ENCODE peak calls at places on chromosome 1, in seven cellular contexts. One of them, this sample, is unnamed.

GRCh38 chr1:25619101-25619890 is 2.7 kb downstream of the MAN1C1 start:
- DNase-seq in WTC11: peak; percentile 84
- DNase-seq in HCT116: no peak
- DNase-seq in K562: peak; percentile 44
- DNase-seq in NB4: peak; percentile 56
- DNase-seq in endothelial cell of umbilical vein: peak; percentile 32
- DNase-seq in A549: no peak
- DNase-seq in this sample: peak; percentile 79

GRCh38 chr1:207919523-207920210 is 8.7 kb upstream of the CD34 start:
- DNase-seq in HCT116: no peak
- DNase-seq in K562: no peak
- DNase-seq in WTC11: no peak
- DNase-seq in endothelial cell of umbilical vein: peak; percentile 53
- DNase-seq in NB4: peak; percentile 23
- DNase-seq in A549: no peak
- DNase-seq in this sample: no peak

GRCh38 chr1:91099746-91100621 is 78.1 kb upstream of the ZNF644 start:
- DNase-seq in endothelial cell of umbilical vein: no peak
- DNase-seq in WTC11: no peak
- DNase-seq in NB4: no peak
- DNase-seq in A549: no peak
- DNase-seq in K562: no peak
- DNase-seq in HCT116: no peak
- DNase-seq in this sample: no peak

GRCh38 chr1:178606839-178607238 is 93.9 kb downstream of the TEX35 start:
- DNase-seq in endothelial cell of umbilical vein: no peak
- DNase-seq in K562: no peak
- DNase-seq in WTC11: no peak
- DNase-seq in HCT116: no peak
- DNase-seq in NB4: no peak
- DNase-seq in A549: no peak
- DNase-seq in this sample: no peak

GRCh38 chr1:146032613-146033219 is 11.2 kb upstream of the HJV start:
- DNase-seq in endothelial cell of umbilical vein: peak; percentile 66
- DNase-seq in A549: peak; percentile 61
- DNase-seq in HCT116: peak; percentile 48
- DNase-seq in NB4: peak; percentile 75
- DNase-seq in WTC11: no peak
- DNase-seq in K562: peak; percentile 75
- DNase-seq in this sample: peak; percentile 47

GRCh38 chr1:179599623-179600249 is 8.1 kb downstream of the TDRD5 start:
- DNase-seq in endothelial cell of umbilical vein: peak; percentile 40
- DNase-seq in NB4: peak; percentile 61
- DNase-seq in A549: peak; percentile 64
- DNase-seq in WTC11: no peak
- DNase-seq in HCT116: peak; percentile 44
- DNase-seq in K562: peak; percentile 52
- DNase-seq in this sample: no peak

GRCh38 chr1:86866665-86867064 is 47.3 kb downstream of the SELENOF start:
- DNase-seq in K562: no peak
- DNase-seq in HCT116: no peak
- DNase-seq in WTC11: no peak
- DNase-seq in A549: peak; percentile 6
- DNase-seq in endothelial cell of umbilical vein: no peak
- DNase-seq in NB4: peak; percentile 5
- DNase-seq in this sample: no peak

GRCh38 chr1:180269848-180270766 is 40.0 kb downstream of the LHX4 start:
- DNase-seq in HCT116: no peak
- DNase-seq in K562: no peak
- DNase-seq in endothelial cell of umbilical vein: no peak
- DNase-seq in A549: peak; percentile 29
- DNase-seq in WTC11: peak; percentile 71
- DNase-seq in NB4: no peak
- DNase-seq in this sample: no peak

GRCh38 chr1:27960762-27961645 is 1.2 kb downstream of the XKR8 start:
- DNase-seq in WTC11: no peak
- DNase-seq in K562: no peak
- DNase-seq in endothelial cell of umbilical vein: peak; percentile 22
- DNase-seq in A549: no peak
- DNase-seq in NB4: no peak
- DNase-seq in HCT116: no peak
- DNase-seq in this sample: no peak

GRCh38 chr1:108590947-108591346 is 31.0 kb downstream of the EEIG2 start:
- DNase-seq in endothelial cell of umbilical vein: peak; percentile 97
- DNase-seq in NB4: peak; percentile 26
- DNase-seq in WTC11: no peak
- DNase-seq in A549: peak; percentile 67
- DNase-seq in K562: no peak
- DNase-seq in HCT116: no peak
- DNase-seq in this sample: no peak

GRCh38 chr1:30286241-30286983 is 437.0 kb downstream of the MATN1 start:
- DNase-seq in WTC11: no peak
- DNase-seq in NB4: no peak
- DNase-seq in K562: no peak
- DNase-seq in endothelial cell of umbilical vein: no peak
- DNase-seq in HCT116: no peak
- DNase-seq in A549: no peak
- DNase-seq in this sample: peak; percentile 74

GRCh38 chr1:65207317-65207716 is 59.3 kb downstream of the AK4 start:
- DNase-seq in endothelial cell of umbilical vein: no peak
- DNase-seq in NB4: peak; percentile 15
- DNase-seq in HCT116: no peak
- DNase-seq in WTC11: no peak
- DNase-seq in A549: no peak
- DNase-seq in K562: no peak
- DNase-seq in this sample: no peak

GRCh38 chr1:81414417-81415087 is 386.2 kb upstream of the ADGRL2 start:
- DNase-seq in WTC11: peak; percentile 86
- DNase-seq in K562: peak; percentile 9
- DNase-seq in HCT116: peak; percentile 8
- DNase-seq in endothelial cell of umbilical vein: peak; percentile 66
- DNase-seq in NB4: peak; percentile 37
- DNase-seq in A549: peak; percentile 16
- DNase-seq in this sample: peak; percentile 31

GRCh38 chr1:157782946-157783345 is 6.0 kb upstream of the FCRL2 start:
- DNase-seq in NB4: peak; percentile 2
- DNase-seq in A549: no peak
- DNase-seq in endothelial cell of umbilical vein: no peak
- DNase-seq in WTC11: no peak
- DNase-seq in HCT116: no peak
- DNase-seq in K562: no peak
- DNase-seq in this sample: no peak

GRCh38 chr1:186983327-186983726 is 154.6 kb downstream of the PLA2G4A start:
- DNase-seq in endothelial cell of umbilical vein: no peak
- DNase-seq in WTC11: no peak
- DNase-seq in HCT116: no peak
- DNase-seq in K562: no peak
- DNase-seq in NB4: peak; percentile 57
- DNase-seq in A549: no peak
- DNase-seq in this sample: no peak

GRCh38 chr1:20216574-20216973 is 30.3 kb upstream of the PLA2G2C start:
- DNase-seq in NB4: peak; percentile 42
- DNase-seq in K562: peak; percentile 36
- DNase-seq in endothelial cell of umbilical vein: peak; percentile 20
- DNase-seq in HCT116: peak; percentile 18
- DNase-seq in A549: peak; percentile 34
- DNase-seq in WTC11: no peak
- DNase-seq in this sample: peak; percentile 39
- TF ChIP-seq MAX in NB4: no peak
- TF ChIP-seq MAX in K562: no peak
- TF ChIP-seq MAX in endothelial cell of umbilical vein: no peak
- TF ChIP-seq MAX in HCT116: no peak
- TF ChIP-seq MAX in A549: no peak
- TF ChIP-seq MAX in WTC11: no peak
- TF ChIP-seq MAX in this sample: no peak

DNA sequence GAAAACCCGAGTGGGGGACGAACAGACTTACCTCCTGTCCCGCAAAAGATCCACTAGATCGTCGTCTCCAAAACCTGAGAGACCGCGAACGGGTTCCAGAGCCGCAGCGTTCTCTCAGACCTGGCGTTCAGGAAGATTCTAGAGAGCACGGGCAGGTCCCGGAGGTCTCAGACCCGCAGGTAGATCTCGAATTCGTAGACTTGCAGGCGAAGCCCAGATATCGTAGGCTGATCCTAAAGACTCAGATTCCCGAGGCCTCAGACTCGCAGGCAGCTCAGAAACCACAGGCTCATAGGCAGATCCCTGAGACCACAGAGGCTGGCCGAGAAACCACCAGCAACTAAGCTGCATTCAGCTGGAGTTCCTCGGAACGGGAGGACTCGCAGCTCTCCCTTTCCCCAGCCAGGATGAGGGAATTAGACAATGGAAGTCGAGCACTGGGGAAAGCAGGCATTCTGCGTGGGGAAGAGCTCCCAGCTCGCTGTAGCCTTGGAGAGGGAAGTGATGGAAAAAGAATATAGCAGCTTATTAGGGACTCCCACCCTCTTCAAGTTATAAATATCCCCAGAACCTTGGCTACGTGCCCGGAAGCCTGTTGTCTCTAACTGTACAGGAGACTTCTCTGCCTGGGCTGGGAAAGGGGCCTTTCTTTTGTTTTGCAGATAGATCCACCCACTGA is at the start of gene ZNF436:
- DNase-seq in K562: peak; percentile 95
- DNase-seq in HCT116: no peak
- DNase-seq in A549: peak; percentile 25
- DNase-seq in endothelial cell of umbilical vein: peak; percentile 93
- DNase-seq in NB4: peak; percentile 86
- DNase-seq in WTC11: no peak
- DNase-seq in this sample: peak; percentile 72
- TF ChIP-seq MAX in K562: no peak
- TF ChIP-seq MAX in HCT116: no peak
- TF ChIP-seq MAX in A549: no peak
- TF ChIP-seq MAX in endothelial cell of umbilical vein: no peak
- TF ChIP-seq MAX in NB4: peak; percentile 17
- TF ChIP-seq MAX in WTC11: no peak
- TF ChIP-seq MAX in this sample: no peak

GRCh38 chr1:52237430-52237829 is 95.5 kb downstream of the ZFYVE9 start:
- DNase-seq in HCT116: no peak
- DNase-seq in K562: peak; percentile 23
- DNase-seq in endothelial cell of umbilical vein: peak; percentile 25
- DNase-seq in A549: no peak
- DNase-seq in NB4: peak; percentile 82
- DNase-seq in WTC11: no peak
- DNase-seq in this sample: no peak
- TF ChIP-seq MAX in HCT116: no peak
- TF ChIP-seq MAX in K562: no peak
- TF ChIP-seq MAX in endothelial cell of umbilical vein: no peak
- TF ChIP-seq MAX in A549: no peak
- TF ChIP-seq MAX in NB4: no peak
- TF ChIP-seq MAX in WTC11: no peak
- TF ChIP-seq MAX in this sample: no peak

GRCh38 chr1:68347415-68347814 is 102.3 kb downstream of the RPE65 start:
- DNase-seq in HCT116: no peak
- DNase-seq in endothelial cell of umbilical vein: no peak
- DNase-seq in WTC11: no peak
- DNase-seq in A549: no peak
- DNase-seq in K562: no peak
- DNase-seq in NB4: peak; percentile 22
- DNase-seq in this sample: no peak

GRCh38 chr1:68344208-68344607 is 105.5 kb downstream of the RPE65 start:
- DNase-seq in K562: no peak
- DNase-seq in A549: no peak
- DNase-seq in endothelial cell of umbilical vein: no peak
- DNase-seq in WTC11: no peak
- DNase-seq in NB4: no peak
- DNase-seq in HCT116: no peak
- DNase-seq in this sample: no peak

GRCh38 chr1:68340951-68341350 is 108.6 kb upstream of the WLS start:
- DNase-seq in endothelial cell of umbilical vein: no peak
- DNase-seq in A549: no peak
- DNase-seq in NB4: no peak
- DNase-seq in HCT116: no peak
- DNase-seq in K562: no peak
- DNase-seq in WTC11: no peak
- DNase-seq in this sample: no peak

GRCh38 chr1:68346192-68346808 is 103.5 kb downstream of the RPE65 start:
- DNase-seq in WTC11: no peak
- DNase-seq in A549: peak; percentile 15
- DNase-seq in endothelial cell of umbilical vein: peak; percentile 68
- DNase-seq in K562: peak; percentile 19
- DNase-seq in HCT116: peak; percentile 45
- DNase-seq in NB4: peak; percentile 27
- DNase-seq in this sample: peak; percentile 19
- TF ChIP-seq MAX in WTC11: no peak
- TF ChIP-seq MAX in A549: no peak
- TF ChIP-seq MAX in endothelial cell of umbilical vein: no peak
- TF ChIP-seq MAX in K562: no peak
- TF ChIP-seq MAX in HCT116: no peak
- TF ChIP-seq MAX in NB4: no peak
- TF ChIP-seq MAX in this sample: no peak

GRCh38 chr1:53732912-53733317 is 6.0 kb downstream of the GLIS1 start:
- DNase-seq in WTC11: no peak
- DNase-seq in A549: no peak
- DNase-seq in endothelial cell of umbilical vein: no peak
- DNase-seq in HCT116: no peak
- DNase-seq in K562: no peak
- DNase-seq in NB4: no peak
- DNase-seq in this sample: no peak
- TF ChIP-seq MAX in WTC11: no peak
- TF ChIP-seq MAX in A549: no peak
- TF ChIP-seq MAX in endothelial cell of umbilical vein: no peak
- TF ChIP-seq MAX in HCT116: no peak
- TF ChIP-seq MAX in K562: no peak
- TF ChIP-seq MAX in NB4: no peak
- TF ChIP-seq MAX in this sample: no peak

GRCh38 chr1:43683560-43683959 is 23.8 kb upstream of the ST3GAL3 start:
- DNase-seq in NB4: no peak
- DNase-seq in endothelial cell of umbilical vein: no peak
- DNase-seq in HCT116: no peak
- DNase-seq in WTC11: no peak
- DNase-seq in K562: no peak
- DNase-seq in A549: no peak
- DNase-seq in this sample: no peak

GRCh38 chr1:43688594-43689000 is 18.7 kb upstream of the ST3GAL3 start:
- DNase-seq in WTC11: no peak
- DNase-seq in A549: no peak
- DNase-seq in HCT116: no peak
- DNase-seq in endothelial cell of umbilical vein: peak; percentile 64
- DNase-seq in NB4: peak; percentile 14
- DNase-seq in K562: peak; percentile 23
- DNase-seq in this sample: no peak

GRCh38 chr1:43691871-43692815 is 15.2 kb upstream of the ST3GAL3 start:
- DNase-seq in HCT116: no peak
- DNase-seq in endothelial cell of umbilical vein: no peak
- DNase-seq in NB4: no peak
- DNase-seq in WTC11: no peak
- DNase-seq in K562: no peak
- DNase-seq in A549: no peak
- DNase-seq in this sample: no peak

GRCh38 chr1:43688109-43688387 is 19.3 kb upstream of the ST3GAL3 start:
- DNase-seq in K562: no peak
- DNase-seq in endothelial cell of umbilical vein: no peak
- DNase-seq in NB4: no peak
- DNase-seq in WTC11: no peak
- DNase-seq in A549: no peak
- DNase-seq in HCT116: no peak
- DNase-seq in this sample: no peak

GRCh38 chr1:43687301-43688108 is 19.8 kb upstream of the ST3GAL3 start:
- DNase-seq in A549: no peak
- DNase-seq in WTC11: no peak
- DNase-seq in endothelial cell of umbilical vein: no peak
- DNase-seq in HCT116: no peak
- DNase-seq in K562: no peak
- DNase-seq in NB4: no peak
- DNase-seq in this sample: no peak
- TF ChIP-seq MAX in A549: no peak
- TF ChIP-seq MAX in WTC11: no peak
- TF ChIP-seq MAX in endothelial cell of umbilical vein: no peak
- TF ChIP-seq MAX in HCT116: no peak
- TF ChIP-seq MAX in K562: no peak
- TF ChIP-seq MAX in NB4: no peak
- TF ChIP-seq MAX in this sample: no peak

GRCh38 chr1:169110265-169110664 is 3.8 kb downstream of the ATP1B1 start:
- DNase-seq in K562: no peak
- DNase-seq in WTC11: no peak
- DNase-seq in HCT116: no peak
- DNase-seq in endothelial cell of umbilical vein: peak; percentile 24
- DNase-seq in A549: no peak
- DNase-seq in NB4: no peak
- DNase-seq in this sample: no peak
- TF ChIP-seq MAX in K562: no peak
- TF ChIP-seq MAX in WTC11: no peak
- TF ChIP-seq MAX in HCT116: no peak
- TF ChIP-seq MAX in endothelial cell of umbilical vein: no peak
- TF ChIP-seq MAX in A549: no peak
- TF ChIP-seq MAX in NB4: no peak
- TF ChIP-seq MAX in this sample: no peak

This sample was measured in SK-N-SH.